ENCODE peak calls at places on chromosomes 2 and 18, in seven cellular contexts. V is GM12878, X is HCT116, P is A549, U is SK-N-SH, H is K562, I is HepG2. N is an unnamed sample.

GRCh38 chr2:225993430-225993829 is 593.9 kb downstream of the NYAP2 start:
- DNase-seq in X (no peak), V (no peak), U (no peak), H (no peak), I (no peak), P (no peak), N (no peak)

GRCh38 chr18:424869-425138 is 75.7 kb downstream of the COLEC12 start:
- DNase-seq in U (no peak), V (no peak), H (no peak), P (no peak), I (no peak), X (no peak), N (no peak)

GRCh38 chr18:27549335-27550039 is 364.4 kb upstream of the CHST9 start:
- DNase-seq in P (no peak), V (no peak), U (no peak), H (no peak), I (no peak), X (no peak), N (no peak)

GRCh38 chr2:25164526-25164925 is 3.9 kb downstream of the POMC start:
- DNase-seq in U (no peak), V (no peak), X (no peak), P (no peak), H (no peak), I (no peak), N (no peak)

GRCh38 chr2:154015233-154015632 is 143.5 kb downstream of the GALNT13 start:
- DNase-seq in U (no peak), I (no peak), P (no peak), H (no peak), X (no peak), V (no peak), N (no peak)

GRCh38 chr2:217437289-217437688 is 565.5 kb downstream of the TNS1 start:
- DNase-seq in U (no peak), I (no peak), X (no peak), P (no peak), V (no peak), H (no peak), N (no peak)

GRCh38 chr2:48347712-48348111 is 182.2 kb upstream of the STON1 start:
- DNase-seq in P (no peak), V (no peak), U (peak), I (peak), X (no peak), H (no peak), N (peak)

GRCh38 chr18:36572135-36572856 is 256.5 kb downstream of the TPGS2 start:
- DNase-seq in P (peak), V (peak), I (peak), H (peak), X (peak), U (peak), N (peak)

GRCh38 chr18:27861539-27861938 is 315.4 kb downstream of the CDH2 start:
- DNase-seq in V (no peak), H (no peak), X (no peak), P (no peak), U (peak), I (no peak), N (no peak)

GRCh38 chr2:7951490-7951889 is 730.4 kb upstream of the ID2 start:
- DNase-seq in H (no peak), V (no peak), I (no peak), P (no peak), X (no peak), U (no peak), N (no peak)

GRCh38 chr18:25825066-25825465 is 265.3 kb downstream of the SS18 start:
- DNase-seq in I (no peak), V (no peak), X (no peak), H (no peak), U (no peak), P (no peak), N (no peak)

GRCh38 chr2:71545572-71546274 is 92.4 kb downstream of the DYSF start:
- DNase-seq in P (peak), U (peak), H (peak), V (no peak), X (peak), I (peak), N (peak)

GRCh38 chr2:28250006-28250405 is 142.7 kb upstream of the FOSL2 start:
- DNase-seq in U (no peak), V (no peak), H (no peak), I (no peak), P (peak), X (peak), N (no peak)

GRCh38 chr18:41145526-41145925 is 809.5 kb upstream of the PIK3C3 start:
- DNase-seq in I (no peak), U (no peak), V (no peak), P (no peak), X (no peak), H (no peak), N (no peak)

GRCh38 chr2:191041418-191042161 is 27.6 kb upstream of the STAT1 start:
- DNase-seq in V (no peak), U (no peak), X (peak), P (peak), I (peak), H (no peak), N (peak)

GRCh38 chr2:236643480-236643879 is 73.9 kb downstream of the ACKR3 start:
- DNase-seq in V (no peak), P (no peak), U (no peak), I (no peak), H (no peak), X (no peak), N (no peak)

GRCh38 chr2:215982465-215982875 is 30.9 kb downstream of the MREG start:
- DNase-seq in H (no peak), V (peak), U (no peak), P (peak), X (peak), I (peak), N (no peak)

GRCh38 chr2:105798595-105798994 is 53.9 kb downstream of the NCK2 start:
- DNase-seq in I (no peak), P (no peak), U (no peak), V (no peak), H (no peak), X (no peak), N (peak)

GRCh38 chr2:85678384-85678783 is 10.4 kb upstream of the SFTPB start:
- DNase-seq in V (no peak), H (no peak), U (no peak), X (no peak), I (no peak), P (no peak), N (no peak)

GRCh38 chr18:61413388-61413787 is 80.2 kb downstream of the CDH20 start:
- DNase-seq in I (no peak), V (no peak), P (no peak), X (no peak), H (no peak), U (no peak), N (no peak)

GRCh38 chr2:202378661-202379338 is 2.7 kb downstream of the BMPR2 start:
- DNase-seq in I (no peak), P (no peak), V (no peak), U (no peak), H (no peak), X (no peak), N (no peak)

GRCh38 chr2:69217333-69218080 is 169.5 kb downstream of the GFPT1 start:
- DNase-seq in U (no peak), P (no peak), H (no peak), X (no peak), V (no peak), I (no peak), N (no peak)

GRCh38 chr2:9160732-9161131 is 45.9 kb upstream of the ASAP2 start:
- DNase-seq in U (no peak), H (no peak), I (no peak), X (no peak), V (no peak), P (no peak), N (no peak)

GRCh38 chr2:152613235-152613634 is 104.0 kb downstream of the PRPF40A start:
- DNase-seq in X (no peak), H (no peak), U (no peak), V (no peak), I (no peak), P (no peak), N (peak)

GRCh38 chr2:159094173-159094737 is 125.8 kb downstream of the TANC1 start:
- DNase-seq in I (no peak), U (no peak), H (no peak), V (no peak), X (no peak), P (no peak), N (no peak)

GRCh38 chr2:46096272-46096671 is 200.9 kb upstream of the EPAS1 start:
- DNase-seq in H (no peak), I (no peak), V (no peak), P (no peak), X (no peak), U (no peak), N (no peak)

GRCh38 chr18:32072321-32072720 is 19.4 kb upstream of the RNF138 start:
- DNase-seq in P (peak), V (no peak), X (no peak), I (peak), H (peak), U (no peak), N (peak)

GRCh38 chr18:13254971-13255927 is 36.7 kb downstream of the LDLRAD4 start:
- DNase-seq in X (no peak), U (no peak), P (no peak), I (no peak), H (no peak), V (no peak), N (no peak)

GRCh38 chr2:100677611-100678185 is 114.9 kb downstream of the PDCL3 start:
- DNase-seq in U (no peak), P (no peak), I (no peak), H (no peak), X (no peak), V (no peak), N (no peak)

GRCh38 chr2:98453531-98453930 is 8.9 kb downstream of the INPP4A start:
- DNase-seq in I (no peak), V (no peak), H (no peak), P (no peak), X (no peak), U (no peak), N (no peak)

GRCh38 chr2:48343154-48343553 is 186.8 kb upstream of the STON1 start:
- DNase-seq in U (no peak), X (no peak), P (no peak), H (no peak), V (no peak), I (no peak), N (no peak)

GRCh38 chr2:181642071-181642470 is 14.8 kb downstream of the CERKL start:
- DNase-seq in U (no peak), I (no peak), X (no peak), P (no peak), V (no peak), H (no peak), N (no peak)

GRCh38 chr18:13688191-13689136 is 37.9 kb downstream of the FAM210A start:
- DNase-seq in V (no peak), I (no peak), P (no peak), X (no peak), U (no peak), H (no peak), N (no peak)

GRCh38 chr2:57546478-57546877 is 500.1 kb upstream of the VRK2 start:
- DNase-seq in U (no peak), V (no peak), X (no peak), P (no peak), I (no peak), H (no peak), N (no peak)

DNA sequence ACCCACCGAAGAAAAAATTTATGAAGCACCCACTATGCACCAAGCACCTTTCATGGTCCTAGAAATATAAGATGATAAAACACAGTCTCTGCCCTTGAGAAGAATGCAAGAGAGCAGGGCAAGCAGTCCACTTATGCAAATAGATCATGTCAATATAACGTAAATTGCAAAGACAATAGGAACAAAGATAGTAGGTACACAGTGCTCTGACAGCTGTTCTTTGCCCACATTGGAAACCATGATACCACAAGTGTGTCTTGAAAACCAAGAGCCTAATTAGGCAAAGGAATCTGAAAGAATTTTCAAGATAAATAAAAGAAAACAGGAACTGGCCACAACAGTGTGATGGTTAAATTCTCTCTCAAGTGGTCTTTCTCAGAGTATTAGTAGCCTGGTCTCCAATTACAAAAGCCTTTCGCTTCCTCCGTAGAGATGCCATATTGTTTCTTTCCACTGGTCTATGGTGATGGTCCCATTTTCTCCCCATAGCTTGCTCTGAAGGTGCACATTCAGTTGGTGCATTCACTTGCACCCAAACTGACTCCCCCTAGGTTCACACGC is 108.5 kb downstream of the VWC2L start:
- DNase-seq in I (no peak), V (peak), P (no peak), U (no peak), H (no peak), X (no peak), N (no peak)
- TF ChIP-seq MAX in I (no peak), V (no peak), P (no peak), U (no peak), H (no peak), X (no peak), N (no peak)

GRCh38 chr2:19355931-19356544 is 2.4 kb downstream of the OSR1 start:
- DNase-seq in U (peak), H (peak), X (no peak), I (no peak), V (no peak), P (no peak), N (no peak)
- H3K4me3 ChIP-seq in U (peak), H (no peak), X (no peak), I (no peak), V (no peak), P (no peak), N (no peak)

DNA sequence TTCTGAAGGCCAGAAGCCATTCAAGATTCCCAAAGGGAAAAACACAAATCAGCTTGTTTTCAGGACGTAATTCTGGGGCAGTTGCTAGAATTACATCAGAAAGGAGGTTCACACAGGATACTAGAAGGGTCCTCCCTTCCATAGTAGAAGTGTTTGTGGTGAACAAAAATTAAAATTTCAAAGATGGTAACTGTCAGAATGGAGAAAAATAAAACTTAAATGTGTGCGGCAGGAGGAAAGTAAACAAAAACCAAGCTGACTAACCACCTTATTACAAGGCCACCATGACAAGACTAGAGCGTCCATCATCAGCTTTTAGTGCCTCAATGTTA is 9.7 kb upstream of the TPRKB start:
- DNase-seq in I (no peak), X (no peak), H (no peak), V (no peak), U (no peak), P (no peak), N (no peak)
- TF ChIP-seq MAX in I (no peak), X (no peak), H (no peak), V (no peak), U (no peak), P (no peak), N (no peak)

DNA sequence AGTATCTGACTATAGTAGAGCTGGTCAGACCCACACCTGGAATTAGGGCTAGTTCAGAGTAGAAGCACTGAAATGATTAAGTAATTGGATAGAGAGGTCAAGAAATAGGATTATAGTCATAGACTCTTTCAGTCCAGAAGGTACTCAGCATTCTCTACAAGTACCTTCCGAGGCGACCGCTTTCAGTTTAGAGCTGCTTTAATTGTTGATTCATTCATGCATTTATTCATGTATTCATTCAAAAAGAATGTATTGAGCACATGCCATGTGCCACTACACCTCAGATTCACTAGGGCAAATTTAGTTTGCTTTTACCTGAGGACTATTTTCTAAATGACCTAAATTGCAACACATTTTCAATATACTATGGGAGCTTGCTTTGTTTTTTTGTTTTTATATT is 48.7 kb downstream of the CRIM1 start:
- DNase-seq in P (no peak), U (no peak), I (no peak), H (no peak), V (no peak), X (peak), N (no peak)
- H3K4me3 ChIP-seq in P (peak), U (peak), I (no peak), H (no peak), V (no peak), X (peak), N (no peak)

GRCh38 chr2:164243315-164243714 is 378.0 kb downstream of the GRB14 start:
- DNase-seq in H (no peak), P (no peak), V (no peak), I (no peak), U (no peak), X (no peak), N (no peak)

GRCh38 chr2:164242409-164242808 is 378.9 kb downstream of the GRB14 start:
- DNase-seq in H (no peak), V (no peak), I (no peak), P (no peak), X (no peak), U (no peak), N (no peak)
- TF ChIP-seq MAX in H (no peak), V (no peak), I (no peak), P (no peak), X (no peak), U (no peak), N (no peak)